ENCODE peak calls at places on chromosome 20, in six cellular contexts. D is transverse colon, C is ovary, L is A549, X is uterus, A is gastrocnemius medialis. F is an unnamed sample.

GRCh38 chr20:58481541-58482021 is 33.6 kb downstream of the APCDD1L start:
- DNase-seq in D (peak; percentile 59), C (no peak), L (peak; percentile 15), X (no peak), A (no peak), F (no peak)

GRCh38 chr20:16877053-16877554 is 128.9 kb downstream of the OTOR start:
- DNase-seq in D (no peak), C (no peak), L (no peak), X (no peak), A (no peak), F (no peak)

GRCh38 chr20:52484438-52484837 is 292.9 kb upstream of the ZFP64 start:
- DNase-seq in D (no peak), C (no peak), L (no peak), X (no peak), A (no peak), F (no peak)

GRCh38 chr20:40251284-40251932 is 437.6 kb downstream of the MAFB start:
- DNase-seq in D (peak; percentile 18), C (no peak), L (peak; percentile 4), X (no peak), A (no peak), F (no peak)

GRCh38 chr20:61847420-61847748 is 218.3 kb downstream of the TAF4 start:
- DNase-seq in D (no peak), C (no peak), L (no peak), X (no peak), A (no peak), F (no peak)

GRCh38 chr20:6079011-6079410 is 25.2 kb upstream of the LRRN4 start:
- DNase-seq in D (no peak), C (no peak), L (no peak), X (no peak), A (no peak), F (no peak)

GRCh38 chr20:19397676-19398075 is 185.2 kb downstream of the SLC24A3 start:
- DNase-seq in D (no peak), C (no peak), L (no peak), X (no peak), A (no peak), F (no peak)

GRCh38 chr20:62235777-62236157 is 2.6 kb upstream of the OSBPL2 start:
- DNase-seq in D (no peak), C (no peak), L (no peak), X (no peak), A (no peak), F (no peak)

GRCh38 chr20:49795125-49795424 is 17.6 kb upstream of the SLC9A8 start:
- DNase-seq in D (no peak), C (no peak), L (no peak), X (no peak), A (no peak), F (no peak)

GRCh38 chr20:19737025-19737424 is 21.0 kb upstream of the RIN2 start:
- DNase-seq in D (peak; percentile 41), C (no peak), L (peak; percentile 64), X (peak; percentile 43), A (no peak), F (peak; percentile 34)

GRCh38 chr20:1838479-1839279 is 56.5 kb upstream of the SIRPA start:
- DNase-seq in D (no peak), C (no peak), L (no peak), X (no peak), A (no peak), F (no peak)

GRCh38 chr20:2230671-2231488 is 64.9 kb upstream of the TGM3 start:
- DNase-seq in D (peak; percentile 16), C (no peak), L (no peak), X (no peak), A (no peak), F (no peak)

GRCh38 chr20:57391439-57392129 is 388 bp downstream of the RBM38 start:
- DNase-seq in D (peak; percentile 28), C (peak; percentile 70), L (no peak), X (no peak), A (peak; percentile 49), F (no peak)

GRCh38 chr20:16001286-16001685 is 572.0 kb downstream of the KIF16B start:
- DNase-seq in D (no peak), C (no peak), L (no peak), X (no peak), A (no peak), F (no peak)

GRCh38 chr20:63165538-63166422 is 50.2 kb downstream of the YTHDF1 start:
- DNase-seq in D (no peak), C (no peak), L (no peak), X (no peak), A (no peak), F (no peak)

GRCh38 chr20:51542894-51543788 is 622 bp upstream of the NFATC2 start:
- DNase-seq in D (peak; percentile 13), C (no peak), L (no peak), X (no peak), A (peak; percentile 50), F (no peak)

GRCh38 chr20:64131406-64131805 is 24.0 kb upstream of the NPBWR2 start:
- DNase-seq in D (no peak), C (no peak), L (peak; percentile 81), X (no peak), A (no peak), F (no peak)

GRCh38 chr20:36924167-36925045 is 27.1 kb downstream of the SAMHD1 start:
- DNase-seq in D (no peak), C (no peak), L (no peak), X (no peak), A (no peak), F (no peak)

DNA sequence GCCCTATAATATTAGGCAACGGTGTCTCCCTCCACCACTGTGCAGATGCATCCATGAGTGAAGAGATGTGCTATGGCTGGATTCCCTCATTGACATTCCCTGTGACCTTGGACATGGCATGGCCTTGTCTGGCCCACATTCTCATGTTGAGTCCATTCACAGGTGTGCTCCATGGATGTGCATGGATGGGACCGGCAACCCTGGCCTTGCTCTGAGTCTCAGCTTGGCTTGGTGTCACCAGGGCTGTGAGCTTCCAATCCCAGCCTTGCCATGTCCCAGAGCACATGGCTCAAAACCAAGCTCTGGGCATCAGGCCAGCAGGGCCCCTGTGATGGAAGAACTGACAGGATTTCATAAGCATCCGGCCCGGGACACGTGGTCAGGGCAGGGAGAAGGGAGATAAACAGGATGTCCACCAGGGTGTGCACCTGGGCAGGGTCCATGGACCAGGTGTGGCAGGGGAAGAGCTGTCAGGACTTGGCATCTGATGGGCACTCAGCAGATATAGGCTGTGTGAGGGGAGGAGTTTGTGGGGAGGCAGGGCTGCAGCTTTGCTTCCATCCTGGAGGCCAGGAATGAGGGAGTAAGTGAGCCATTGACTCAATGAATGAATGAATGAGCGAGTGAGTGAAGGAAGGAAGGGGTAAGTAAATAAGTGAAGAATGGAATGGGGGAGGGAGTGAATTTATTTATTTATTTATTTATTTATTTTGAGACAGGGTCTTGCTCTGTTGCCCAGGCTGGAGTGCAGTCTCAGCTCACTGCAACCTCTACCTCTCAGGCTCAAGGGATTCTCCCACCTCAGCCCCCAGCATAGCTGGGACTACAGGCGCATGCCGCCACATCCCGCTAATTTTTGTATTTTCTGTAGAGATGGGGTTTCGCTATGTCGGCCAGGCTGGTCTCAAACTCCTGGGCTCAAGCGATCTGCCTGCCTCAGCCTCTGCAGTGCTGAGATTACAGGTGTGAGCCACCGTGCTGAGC is 15.7 kb downstream of the NRSN2 start:
- DNase-seq in D (peak; percentile 77), C (peak; percentile 59), L (peak; percentile 94), X (peak; percentile 66), A (peak; percentile 65), F (peak; percentile 84)
- TF ChIP-seq POLR2A in D (no peak), C (no peak), L (no peak), X (no peak), A (no peak), F (no peak)

GRCh38 chr20:38168791-38169589 is 3.9 kb upstream of the TGM2 start:
- DNase-seq in D (no peak), C (no peak), L (no peak), X (no peak), A (no peak), F (no peak)
- TF ChIP-seq CTCF in D (no peak), C (no peak), L (no peak), X (no peak), A (no peak), F (no peak)

DNA sequence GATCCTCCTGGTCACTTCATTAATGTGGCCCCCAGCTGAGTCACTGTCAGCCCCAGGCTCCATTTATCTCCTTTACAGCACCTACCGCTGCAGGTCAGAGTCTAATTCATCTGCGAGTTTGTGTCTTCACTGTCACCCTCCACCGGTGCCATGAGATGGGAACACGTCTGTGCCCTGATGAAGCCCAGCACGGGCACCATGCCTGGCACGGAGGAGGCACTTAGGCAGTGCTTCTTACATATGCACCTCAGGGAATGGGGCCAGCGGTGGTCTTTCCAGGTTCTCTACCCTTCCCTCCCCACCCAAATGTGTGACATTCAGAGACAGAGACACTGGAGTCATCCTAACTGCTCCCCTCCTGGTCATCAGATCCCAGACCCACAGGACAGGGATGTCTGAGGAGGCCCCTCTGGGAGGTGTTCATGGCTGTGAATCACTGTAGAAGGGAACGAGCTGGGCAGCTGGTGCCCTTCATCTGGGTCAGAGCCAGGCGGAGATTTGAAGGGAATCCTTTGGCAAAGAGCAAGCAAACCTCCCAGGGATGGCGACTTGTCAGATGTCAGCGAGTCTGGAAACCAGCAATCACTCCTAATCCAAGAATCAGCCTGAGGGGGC is 364.6 kb downstream of the PREX1 start:
- DNase-seq in D (no peak), C (no peak), L (no peak), X (no peak), A (peak; percentile 26), F (no peak)
- H3K4me3 ChIP-seq in D (no peak overlapping the region), C (no peak overlapping the region), L (no peak overlapping the region), X (no peak overlapping the region), A (no peak overlapping the region), F (no peak overlapping the region)

GRCh38 chr20:31674895-31675827 is 37.4 kb downstream of the COX4I2 start:
- DNase-seq in D (peak; percentile 69), C (peak; percentile 60), L (no peak), X (peak; percentile 69), A (peak; percentile 73), F (peak; percentile 71)
- TF ChIP-seq POLR2A in D (no peak), C (no peak), L (no peak), X (no peak), A (no peak), F (no peak)

GRCh38 chr20:56360133-56360898 is 1.5 kb downstream of the FAM210B start:
- DNase-seq in D (no peak), C (no peak), L (no peak), X (no peak), A (peak; percentile 27), F (no peak)
- TF ChIP-seq CTCF in D (no peak), C (no peak), L (no peak), X (no peak), A (no peak), F (no peak)

F was measured in lower leg skin.